ENCODE peak calls at places on chromosomes 13 and 19, in five cellular contexts. R is heart left ventricle, K is gastrocnemius medialis, U is body of pancreas, C is testis. X is an unnamed sample. For H3K9me3, the result is how much of the 10 kb centered on the place peaks cover.

GRCh38 chr13:27975579-27976361 is 6.7 kb upstream of the CDX2 start:
- DNase-seq in R (no peak), K (no peak), U (no peak), C (no peak), X (no peak)

GRCh38 chr13:44084146-44084545 is 204.4 kb downstream of the LACC1 start:
- DNase-seq in R (no peak), K (peak), U (no peak), C (no peak), X (no peak)

GRCh38 chr13:98476106-98476505 is 100.8 kb downstream of the STK24 start:
- DNase-seq in R (no peak), K (no peak), U (no peak), C (no peak), X (no peak)

GRCh38 chr13:20424959-20425358 is 100.7 kb downstream of the CRYL1 start:
- DNase-seq in R (no peak), K (no peak), U (no peak), C (no peak), X (no peak)

GRCh38 chr13:20400774-20401173 is 124.9 kb downstream of the CRYL1 start:
- DNase-seq in R (no peak), K (no peak), U (no peak), C (no peak), X (no peak)

GRCh38 chr19:16027528-16027927 is 48.8 kb upstream of the TPM4 start:
- DNase-seq in R (no peak), K (no peak), U (no peak), C (no peak), X (no peak)

GRCh38 chr13:49240017-49240416 is 7.7 kb upstream of the CDADC1 start:
- DNase-seq in R (no peak), K (no peak), U (no peak), C (peak), X (no peak)

GRCh38 chr19:40716031-40716654 is 543 bp downstream of the COQ8B start:
- DNase-seq in R (no peak), K (no peak), U (peak), C (no peak), X (no peak)

GRCh38 chr19:45523642-45524256 is 16.5 kb downstream of the VASP start:
- DNase-seq in R (peak), K (peak), U (peak), C (peak), X (peak)

GRCh38 chr13:109226631-109227030 is 559.8 kb downstream of the IRS2 start:
- DNase-seq in R (no peak), K (no peak), U (no peak), C (no peak), X (no peak)

GRCh38 chr13:26718872-26719271 is 41.7 kb downstream of the GPR12 start:
- DNase-seq in R (no peak), K (no peak), U (no peak), C (no peak), X (no peak)

GRCh38 chr13:39461685-39462266 is 141.2 kb downstream of the LHFPL6 start:
- DNase-seq in R (no peak), K (no peak), U (no peak), C (no peak), X (no peak)

GRCh38 chr13:67299072-67299635 is 69.0 kb upstream of the PCDH9 start:
- DNase-seq in R (no peak), K (no peak), U (no peak), C (no peak), X (no peak)

GRCh38 chr19:55820037-55820436 is 11.8 kb downstream of the NLRP11 start:
- DNase-seq in R (no peak), K (no peak), U (no peak), C (no peak), X (no peak)
- H3K9me3 ChIP-seq in R (under half), K (under half), U (under half), C (under half), X (under half)

GRCh38 chr19:42253245-42254082 is 1.5 kb downstream of the ERF start:
- DNase-seq in R (peak), K (no peak), U (peak), C (peak), X (peak)
- TF ChIP-seq POLR2A in R (no peak), K (no peak), U (no peak), C (no peak), X (no peak)

GRCh38 chr19:58001895-58002369 is 688 bp downstream of the ZNF606 start:
- DNase-seq in R (no peak), K (no peak), U (no peak), C (no peak), X (no peak)
- H3K9me3 ChIP-seq in R (under half), K (under half), U (under half), C (under half), X (under half)

GRCh38 chr19:1086618-1087017 is 8.6 kb downstream of the POLR2E start:
- DNase-seq in R (no peak), K (no peak), U (no peak), C (no peak), X (no peak)
- TF ChIP-seq POLR2A in R (no peak), K (no peak), U (no peak), C (no peak), X (no peak)

GRCh38 chr19:20479483-20479882 is 86.1 kb downstream of the ZNF737 start:
- DNase-seq in R (no peak), K (no peak), U (no peak), C (no peak), X (no peak)

GRCh38 chr19:20482721-20483120 is 82.9 kb downstream of the ZNF737 start:
- DNase-seq in R (no peak), K (no peak), U (no peak), C (no peak), X (no peak)

GRCh38 chr19:20478936-20479335 is 86.6 kb downstream of the ZNF737 start:
- DNase-seq in R (no peak), K (no peak), U (no peak), C (no peak), X (no peak)
- H3K9me3 ChIP-seq in R (under half), K (under half), U (under half), C (under half), X (under half)

DNA sequence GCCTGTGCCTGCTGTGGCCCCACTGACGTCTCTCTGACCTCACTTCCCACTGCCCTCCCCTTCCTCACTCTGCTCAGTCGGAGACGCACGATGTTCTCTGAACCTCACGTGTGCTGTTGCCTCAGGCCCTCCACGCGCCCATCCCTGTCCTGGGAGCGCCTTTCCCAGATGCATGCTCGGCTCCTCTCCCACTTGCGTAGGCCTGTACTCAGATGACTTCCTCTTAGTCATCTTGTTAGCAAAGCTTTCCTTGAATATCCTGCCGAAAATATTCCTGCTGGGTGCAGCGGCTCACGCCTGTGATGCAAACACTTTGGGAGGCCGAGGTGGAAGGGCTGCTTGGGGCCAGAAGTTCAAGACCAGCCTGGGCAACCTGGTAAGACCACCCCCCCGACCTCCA is 9.3 kb upstream of the SYT5 start:
- DNase-seq in R (peak), K (no peak), U (no peak), C (no peak), X (peak)
- TF ChIP-seq POLR2A in R (no peak), K (no peak), U (no peak), C (no peak), X (no peak)

DNA sequence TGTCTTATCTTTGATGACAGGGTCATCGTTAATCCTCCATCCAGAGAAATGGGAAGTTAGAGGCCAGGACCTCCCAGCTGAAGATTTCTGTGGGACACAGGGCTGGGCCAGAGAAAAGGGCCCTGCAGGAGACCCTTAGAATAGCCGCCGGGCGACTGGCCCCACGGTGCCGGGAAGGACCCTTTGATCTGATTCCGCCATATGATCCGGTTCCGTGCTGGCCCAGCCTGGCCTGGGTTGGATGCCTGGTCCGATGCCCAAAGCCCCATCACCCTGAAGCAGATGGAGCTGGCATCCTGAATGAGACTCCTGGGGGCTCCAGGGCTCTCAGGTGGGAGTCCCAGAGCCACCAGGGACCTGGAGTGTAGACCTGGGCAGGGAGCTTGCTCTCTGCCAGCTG is 6.0 kb upstream of the STK11 start:
- DNase-seq in R (no peak), K (no peak), U (no peak), C (no peak), X (no peak)
- H3K9me3 ChIP-seq in R (under half), K (under half), U (under half), C (under half), X (under half)

GRCh38 chr13:50911051-50911690 is 1.6 kb downstream of the RNASEH2B start:
- DNase-seq in R (no peak), K (no peak), U (no peak), C (no peak), X (no peak)

GRCh38 chr13:50907781-50908180 is 1.8 kb upstream of the RNASEH2B start:
- DNase-seq in R (no peak), K (no peak), U (no peak), C (no peak), X (no peak)

GRCh38 chr13:50908371-50908770 is 1.2 kb upstream of the RNASEH2B start:
- DNase-seq in R (no peak), K (no peak), U (no peak), C (no peak), X (no peak)

GRCh38 chr13:50910483-50910805 is 853 bp downstream of the RNASEH2B start:
- DNase-seq in R (no peak), K (no peak), U (no peak), C (no peak), X (peak)

GRCh38 chr13:50909605-50910482 is at the start of gene RNASEH2B:
- DNase-seq in R (peak), K (peak), U (peak), C (peak), X (peak)
- TF ChIP-seq POLR2A in R (no peak), K (peak), U (peak), C (no peak), X (peak)

GRCh38 chr19:56971230-56971629 is 130.7 kb upstream of the PEG3 start:
- DNase-seq in R (no peak), K (no peak), U (no peak), C (no peak), X (no peak)
- H3K9me3 ChIP-seq in R (under half), K (under half), U (under half), C (under half), X (under half)